ENCODE peak calls at places on chromosomes 16 and 17, in five cellular contexts. U is adrenal gland; Y is colonic mucosa; E is body of pancreas; S is CD8-positive, alpha-beta T cell. F is an unnamed sample.

GRCh38 chr17:38333635-38334295 is 10.0 kb downstream of the GPR179 start:
- DNase-seq in U (no peak), Y (peak), E (no peak), S (peak), F (peak)

GRCh38 chr17:36501963-36502362 is 15.5 kb downstream of the ZNHIT3 start:
- DNase-seq in U (no peak), Y (no peak), E (no peak), S (no peak), F (no peak)

GRCh38 chr16:85751665-85752501 is 987 bp upstream of the C16orf74 start:
- DNase-seq in U (no peak), Y (no peak), E (no peak), S (no peak), F (no peak)

GRCh38 chr16:30658731-30659506 is 688 bp downstream of the FBRS start:
- DNase-seq in U (peak), Y (peak), E (peak), S (no peak), F (peak)

GRCh38 chr16:1311212-1311737 is 1.8 kb downstream of the UBE2I start:
- DNase-seq in U (no peak), Y (no peak), E (no peak), S (no peak), F (no peak)

GRCh38 chr17:11506635-11507034 is 91.6 kb upstream of the DNAH9 start:
- DNase-seq in U (peak), Y (peak), E (peak), S (no peak), F (peak)

GRCh38 chr17:41001795-41002194 is 2.1 kb upstream of the KRTAP3-2 start:
- DNase-seq in U (no peak), Y (no peak), E (no peak), S (no peak), F (no peak)

GRCh38 chr17:71296005-71296404 is 824.8 kb upstream of the SOX9 start:
- DNase-seq in U (no peak), Y (no peak), E (no peak), S (no peak), F (no peak)

GRCh38 chr17:60134396-60135159 is 15.2 kb upstream of the CA4 start:
- DNase-seq in U (no peak), Y (peak), E (peak), S (no peak), F (no peak)

GRCh38 chr16:29007865-29008593 is 23.2 kb downstream of the LAT start:
- DNase-seq in U (no peak), Y (no peak), E (no peak), S (peak), F (no peak)

GRCh38 chr16:51243836-51244483 is 92.9 kb upstream of the SALL1 start:
- DNase-seq in U (no peak), Y (peak), E (peak), S (no peak), F (peak)

GRCh38 chr17:15498107-15498506 is 30.7 kb upstream of the CDRT4 start:
- DNase-seq in U (no peak), Y (no peak), E (no peak), S (no peak), F (no peak)

GRCh38 chr16:24990803-24991202 is 24.4 kb downstream of the ARHGAP17 start:
- DNase-seq in U (peak), Y (no peak), E (no peak), S (no peak), F (no peak)

GRCh38 chr16:67444259-67445125 is 13.6 kb downstream of the HSD11B2 start:
- DNase-seq in U (no peak), Y (no peak), E (no peak), S (no peak), F (no peak)

GRCh38 chr16:69412287-69412686 is 12.1 kb upstream of the CYB5B start:
- DNase-seq in U (peak), Y (peak), E (no peak), S (no peak), F (peak)

GRCh38 chr17:49971848-49972485 is 3.0 kb downstream of the DLX4 start:
- DNase-seq in U (no peak), Y (no peak), E (no peak), S (no peak), F (peak)

GRCh38 chr16:70800306-70800705 is 652 bp downstream of the VAC14 start:
- DNase-seq in U (no peak), Y (no peak), E (no peak), S (peak), F (no peak)

DNA sequence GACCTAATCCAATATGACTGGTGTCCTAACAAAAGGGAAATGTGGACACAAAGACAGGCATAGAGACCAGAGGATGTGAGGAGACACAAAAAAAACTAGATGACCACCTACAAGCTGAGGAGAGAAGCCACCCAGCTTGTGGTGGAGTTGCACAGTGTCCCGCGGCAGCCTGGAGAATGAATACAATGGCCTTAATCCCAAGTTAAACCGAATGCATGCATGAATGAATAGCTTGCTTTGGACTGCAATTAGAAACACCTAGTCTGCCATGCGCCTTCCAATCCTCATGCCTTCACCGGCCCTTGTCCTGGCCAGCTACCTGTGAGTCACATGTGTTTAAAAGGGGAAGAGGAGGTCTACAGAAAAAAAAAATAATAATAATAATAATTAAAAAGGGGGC is 72.0 kb downstream of the CNGB1 start:
- DNase-seq in U (no peak), Y (no peak), E (no peak), S (no peak), F (no peak)
- TF ChIP-seq CTCF in U (no peak), Y (no peak), E (no peak), S (no peak), F (no peak)

GRCh38 chr17:57357830-57358426 is 101.6 kb downstream of the MSI2 start:
- DNase-seq in U (no peak), Y (no peak), E (no peak), S (no peak), F (no peak)

GRCh38 chr17:57355090-57355859 is 99.0 kb downstream of the MSI2 start:
- DNase-seq in U (no peak), Y (no peak), E (no peak), S (no peak), F (peak)

GRCh38 chr17:57356153-57356721 is 99.9 kb downstream of the MSI2 start:
- DNase-seq in U (no peak), Y (no peak), E (no peak), S (no peak), F (no peak)

GRCh38 chr17:57357392-57357784 is 101.1 kb downstream of the MSI2 start:
- DNase-seq in U (peak), Y (no peak), E (peak), S (no peak), F (peak)

DNA sequence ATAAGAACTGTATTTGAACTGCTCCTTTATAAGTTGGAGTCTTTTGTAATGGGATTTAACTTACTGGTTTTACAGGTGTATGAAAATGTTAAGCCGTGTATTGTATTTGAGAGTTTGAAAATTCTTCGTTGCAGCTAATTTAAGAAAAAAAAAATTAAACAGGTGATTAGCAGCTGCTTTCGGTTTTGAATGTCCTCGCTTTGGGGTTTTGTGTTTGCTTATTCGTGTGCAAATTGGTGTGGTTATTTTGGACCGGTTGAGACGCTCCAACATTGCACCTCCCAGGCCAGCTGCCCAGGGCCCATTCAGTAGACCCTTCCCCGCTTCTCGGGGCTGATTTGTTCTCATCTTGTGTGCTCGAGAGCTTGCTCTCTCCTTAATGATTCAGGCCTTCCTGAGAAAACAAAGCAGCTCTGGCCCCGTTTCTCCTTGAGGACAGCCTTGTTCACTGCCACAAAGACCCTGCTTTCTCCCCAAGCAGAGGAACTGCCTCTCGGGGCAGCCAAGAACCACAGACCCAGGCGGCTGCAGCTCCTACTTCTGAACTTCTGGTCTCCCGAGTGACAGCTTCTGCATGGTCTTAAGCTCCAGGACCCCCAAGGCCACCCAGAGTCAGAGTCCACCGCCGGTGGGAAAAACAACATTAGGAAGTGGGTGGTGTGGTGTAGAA is 100.5 kb downstream of the MSI2 start:
- DNase-seq in U (no peak), Y (no peak), E (no peak), S (no peak), F (no peak)
- H3K27ac ChIP-seq in U (peak), Y (no peak), E (peak), S (no peak), F (peak)

GRCh38 chr16:88886915-88887521 is 20.6 kb upstream of the PABPN1L start:
- DNase-seq in U (no peak), Y (peak), E (peak), S (no peak), F (no peak)
- TF ChIP-seq CTCF in U (no peak), Y (no peak), E (no peak), S (no peak), F (no peak)

GRCh38 chr17:78140169-78141051 is 5.8 kb upstream of the C17orf99 start:
- DNase-seq in U (peak), Y (peak), E (peak), S (peak), F (peak)
- H3K27ac ChIP-seq in U (no peak), Y (peak), E (peak), S (peak), F (no peak)

GRCh38 chr16:10668322-10669045 is 26.2 kb downstream of the TEKT5 start:
- DNase-seq in U (no peak), Y (no peak), E (no peak), S (no peak), F (peak)
- TF ChIP-seq CTCF in U (peak), Y (peak), E (no peak), S (no peak), F (peak)

GRCh38 chr17:43851744-43852143 is 4.8 kb downstream of the CD300LG start:
- DNase-seq in U (no peak), Y (no peak), E (no peak), S (no peak), F (no peak)

GRCh38 chr17:43848601-43849000 is 1.6 kb downstream of the CD300LG start:
- DNase-seq in U (no peak), Y (no peak), E (no peak), S (no peak), F (no peak)

GRCh38 chr17:43846963-43847369 is at the start of gene CD300LG:
- DNase-seq in U (no peak), Y (no peak), E (no peak), S (no peak), F (no peak)

GRCh38 chr17:43846221-43846712 is 709 bp upstream of the CD300LG start:
- DNase-seq in U (peak), Y (peak), E (peak), S (peak), F (peak)

GRCh38 chr17:43849116-43849515 is 2.1 kb downstream of the CD300LG start:
- DNase-seq in U (no peak), Y (no peak), E (no peak), S (no peak), F (no peak)
- H3K27ac ChIP-seq in U (no peak), Y (no peak), E (no peak), S (no peak), F (no peak)

GRCh38 chr16:78100162-78100467 is 661 bp downstream of the WWOX start:
- DNase-seq in U (no peak), Y (no peak), E (no peak), S (no peak), F (no peak)
- TF ChIP-seq CTCF in U (no peak), Y (no peak), E (no peak), S (no peak), F (no peak)

DNA sequence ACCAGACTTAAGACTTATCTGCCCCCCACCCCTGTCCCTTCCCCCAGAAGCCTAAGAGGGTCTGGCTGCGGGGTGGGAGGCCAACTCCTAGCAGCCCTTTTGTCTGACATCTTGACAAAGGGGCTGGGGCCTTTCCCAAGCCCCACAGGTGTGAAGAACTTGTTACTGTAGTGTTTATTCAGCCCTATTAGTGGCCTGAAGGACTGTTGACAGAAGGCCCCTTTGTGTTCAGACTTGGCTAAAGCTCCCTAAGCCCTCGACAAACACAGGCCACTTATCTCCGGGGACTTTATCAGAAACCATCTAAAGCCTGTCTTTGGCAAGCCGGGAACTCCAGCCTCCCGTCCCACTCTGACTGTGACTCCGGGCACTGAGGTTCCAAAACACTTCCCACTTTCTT is 129.8 kb downstream of the NTN1 start:
- DNase-seq in U (no peak), Y (no peak), E (no peak), S (no peak), F (peak)
- H3K27ac ChIP-seq in U (no peak), Y (peak), E (peak), S (no peak), F (no peak)

DNA sequence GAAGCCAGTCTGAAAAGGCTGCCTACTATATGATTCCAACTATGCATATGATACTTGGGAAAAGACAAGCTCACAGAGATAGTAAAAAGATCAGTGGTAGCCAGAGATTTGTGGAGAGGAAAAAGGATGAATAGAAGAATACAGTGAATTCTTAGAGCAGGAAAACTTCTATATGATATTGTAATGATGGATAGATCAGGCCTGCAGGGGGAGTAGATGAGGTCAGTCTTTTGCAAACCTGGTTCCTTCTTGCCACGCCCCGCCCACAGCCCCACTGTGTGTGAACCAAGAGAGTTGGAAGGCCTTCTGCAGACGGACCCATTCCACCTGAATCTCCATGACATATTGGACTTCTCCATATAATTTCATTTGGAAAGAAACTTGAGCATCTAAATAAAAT is 761 bp upstream of the CCL8 start:
- DNase-seq in U (no peak), Y (no peak), E (no peak), S (no peak), F (no peak)
- TF ChIP-seq CTCF in U (no peak), Y (no peak), E (no peak), S (no peak), F (peak)

F was measured in cardiac muscle cell.